ENCODE peak calls at places on chromosomes 5 and 9, in four cellular contexts. G is left lung, V is adipocyte, J is sigmoid colon. F is an unnamed sample.

GRCh38 chr5:122073023-122073422 is 5.0 kb downstream of the LOX start:
- DNase-seq in V (peak), J (no peak), G (no peak), F (no peak)

GRCh38 chr5:146440348-146440747 is 6.8 kb upstream of the TCERG1 start:
- DNase-seq in G (no peak), V (no peak), J (no peak), F (no peak)

GRCh38 chr5:131268758-131269370 is 5.0 kb downstream of the CDC42SE2 start:
- DNase-seq in V (no peak), J (no peak), G (no peak), F (no peak)

GRCh38 chr5:160685695-160686094 is 166.3 kb downstream of the ATP10B start:
- DNase-seq in J (no peak), G (no peak), V (no peak), F (no peak)

GRCh38 chr5:10288600-10289213 is 19.0 kb downstream of the CMBL start:
- DNase-seq in J (no peak), G (peak), V (no peak), F (peak)

GRCh38 chr5:86126202-86126601 is 491.5 kb upstream of the COX7C start:
- DNase-seq in J (no peak), V (no peak), G (no peak), F (no peak)

GRCh38 chr9:114100536-114100935 is 1.4 kb upstream of the KIF12 start:
- DNase-seq in V (no peak), G (no peak), J (no peak), F (peak)

GRCh38 chr5:31924005-31924404 is 250.1 kb downstream of the GOLPH3 start:
- DNase-seq in J (no peak), G (no peak), V (no peak), F (no peak)

GRCh38 chr9:124180557-124180956 is 77.2 kb upstream of the NEK6 start:
- DNase-seq in V (peak), J (peak), G (no peak), F (peak)

GRCh38 chr5:154356256-154356655 is 89.5 kb upstream of the SAP30L start:
- DNase-seq in G (no peak), J (peak), V (peak), F (no peak)

GRCh38 chr5:555058-555623 is 30.9 kb upstream of the SLC9A3 start:
- DNase-seq in J (peak), G (peak), V (no peak), F (no peak)

GRCh38 chr9:72937545-72937944 is 15.3 kb downstream of the ALDH1A1 start:
- DNase-seq in G (no peak), V (no peak), J (no peak), F (no peak)

GRCh38 chr5:96344678-96345612 is 88.1 kb downstream of the PCSK1 start:
- DNase-seq in J (no peak), V (peak), G (no peak), F (no peak)

GRCh38 chr9:97908736-97909135 is 13.6 kb downstream of the TRMO start:
- DNase-seq in G (no peak), J (no peak), V (no peak), F (no peak)

GRCh38 chr5:172860520-172861443 is 26.7 kb downstream of the ERGIC1 start:
- DNase-seq in V (no peak), G (peak), J (peak), F (peak)

GRCh38 chr9:31210982-31211570 is 1173.4 kb upstream of the ACO1 start:
- DNase-seq in G (peak), J (no peak), V (no peak), F (peak)

GRCh38 chr5:44626846-44627245 is 181.9 kb upstream of the MRPS30 start:
- DNase-seq in V (no peak), G (no peak), J (no peak), F (no peak)

GRCh38 chr5:115855959-115856358 is 14.2 kb downstream of the AP3S1 start:
- DNase-seq in J (no peak), G (no peak), V (peak), F (no peak)

GRCh38 chr5:116382025-116382873 is 192.4 kb downstream of the SEMA6A start:
- DNase-seq in J (no peak), G (no peak), V (no peak), F (no peak)

GRCh38 chr9:9790216-9790872 is 822.5 kb downstream of the PTPRD start:
- DNase-seq in G (no peak), J (no peak), V (peak), F (no peak)

GRCh38 chr5:76855961-76856360 is 6.1 kb downstream of the S100Z start:
- DNase-seq in J (no peak), G (no peak), V (no peak), F (no peak)

GRCh38 chr9:122206118-122207046 is 22.4 kb downstream of the LHX6 start:
- DNase-seq in G (no peak), V (peak), J (no peak), F (peak)

GRCh38 chr5:8826491-8826890 is 719.4 kb downstream of the SEMA5A start:
- DNase-seq in J (no peak), G (no peak), V (no peak), F (no peak)

GRCh38 chr5:53378590-53379247 is 101.7 kb upstream of the FST start:
- DNase-seq in J (no peak), G (no peak), V (peak), F (no peak)

GRCh38 chr9:98108540-98109031 is 10.4 kb downstream of the TRIM14 start:
- DNase-seq in J (no peak), V (no peak), G (no peak), F (no peak)

GRCh38 chr9:134065720-134066419 is 2.0 kb downstream of the BRD3 start:
- DNase-seq in J (no peak), V (peak), G (peak), F (peak)

DNA sequence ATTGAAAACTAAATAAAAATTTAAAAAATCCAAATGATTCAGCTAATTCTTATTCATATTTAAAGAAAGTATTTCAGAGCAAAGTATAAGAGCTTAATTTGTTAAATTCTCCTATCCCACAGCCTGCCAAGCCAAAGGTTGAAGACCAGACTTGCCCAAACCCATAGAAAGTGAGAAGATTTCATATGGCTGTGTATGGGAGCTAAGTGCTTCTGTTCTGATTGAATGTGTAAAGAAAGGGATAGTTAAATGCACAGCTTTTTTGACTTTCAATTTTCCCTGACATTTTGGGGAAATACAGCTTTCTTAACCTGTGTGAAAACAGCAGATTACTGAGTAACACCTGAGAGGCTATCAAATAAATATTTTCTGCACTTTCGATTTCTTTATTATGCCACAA is 125.0 kb upstream of the MTAP start:
- DNase-seq in G (no peak), J (no peak), V (no peak), F (no peak)
- H3K4me3 ChIP-seq in G (no peak), J (no peak), V (peak), F (no peak)

GRCh38 chr9:104091708-104092107 is 2.4 kb upstream of the SMC2 start:
- DNase-seq in J (peak), G (no peak), V (no peak), F (no peak)
- H3K4me3 ChIP-seq in J (peak), G (no peak), V (no peak), F (peak)

DNA sequence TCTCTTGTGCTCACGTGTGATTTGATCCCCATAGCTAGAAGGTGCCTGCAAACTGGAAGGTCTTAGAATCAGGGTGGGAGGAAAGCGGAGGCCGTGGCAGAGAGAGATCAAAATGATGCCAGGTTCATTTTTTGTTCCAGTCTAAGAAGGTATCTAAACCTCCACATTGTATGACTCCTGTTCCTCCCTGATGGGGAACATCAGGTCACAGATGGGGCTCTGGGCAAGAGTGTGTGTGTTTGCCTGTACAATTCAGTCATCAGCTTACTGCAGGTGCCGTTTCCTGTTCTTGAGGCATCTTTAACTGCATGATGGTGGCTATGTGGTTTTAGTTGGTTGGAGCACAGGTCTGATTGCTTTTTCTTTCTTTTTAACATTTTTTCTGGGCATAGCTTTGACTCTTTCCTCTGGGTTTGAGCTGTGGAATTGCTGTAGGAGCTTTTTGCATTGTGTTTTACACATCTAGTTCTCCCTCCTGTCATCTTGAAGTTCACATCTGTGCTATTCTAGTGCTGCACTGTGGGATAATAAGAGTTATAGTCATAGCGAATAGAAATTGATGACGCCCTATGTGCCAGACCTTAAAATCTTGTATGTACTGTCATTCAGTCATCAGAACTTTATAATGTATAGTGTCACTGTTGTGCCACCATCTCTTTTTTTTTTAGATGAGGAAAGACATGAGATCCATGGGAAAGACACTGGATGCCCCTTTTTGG is 30.8 kb downstream of the ARHGAP26 start:
- DNase-seq in J (no peak), V (no peak), G (no peak), F (no peak)
- H3K4me3 ChIP-seq in J (no peak), V (no peak), G (no peak), F (no peak)

GRCh38 chr5:88825782-88826110 is 57.2 kb downstream of the MEF2C start:
- DNase-seq in J (no peak), V (peak), G (no peak), F (no peak)
- H3K4me3 ChIP-seq in J (peak), V (no peak), G (no peak), F (no peak)

DNA sequence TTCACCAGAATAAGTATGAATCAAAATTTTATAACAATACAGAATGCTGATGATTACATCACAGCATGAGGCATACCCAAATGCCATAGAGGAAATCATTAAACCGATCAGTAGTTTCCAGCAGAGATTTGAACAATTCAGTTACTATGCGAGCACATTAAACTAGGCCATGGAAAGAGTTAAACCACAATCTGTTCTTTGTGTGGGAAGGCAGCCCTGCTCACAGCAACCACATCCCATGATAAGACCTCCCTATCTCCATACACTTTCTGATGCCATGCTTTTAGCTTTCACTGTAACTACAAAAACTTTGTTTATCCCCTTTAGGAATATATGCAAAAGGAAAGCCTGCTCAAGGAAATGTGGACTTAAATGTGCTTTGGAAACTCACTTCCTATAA is 4.5 kb downstream of the NFIB start:
- DNase-seq in J (no peak), V (no peak), G (no peak), F (no peak)
- H3K4me3 ChIP-seq in J (peak), V (peak), G (peak), F (peak)